ENCODE peak calls at places on chromosomes 7 and 10, in nine cellular contexts. P is fibroblast of lung; X is aorta; W is brain microvascular endothelial cell; A is Peyer's patch; G is breast epithelium; L is HCT116; Q is CD8-positive, alpha-beta memory T cell; C is kidney epithelial cell. Y is an unnamed sample. For H3K27me3, the result is how much of the 10 kb centered on the place peaks cover.

GRCh38 chr10:133127291-133128125 is 32.5 kb upstream of the KNDC1 start:
- DNase-seq in Q (peak), P (no peak), L (peak), G (peak), X (no peak), A (no peak), C (no peak), W (no peak), Y (peak)

GRCh38 chr10:97463363-97464132 is 17.6 kb downstream of the ZDHHC16 start:
- DNase-seq in Q (peak), P (peak), G (no peak), C (peak), W (peak), X (no peak), A (peak), L (peak), Y (no peak)

GRCh38 chr7:101728888-101729883 is 88.2 kb upstream of the CUX1 start:
- DNase-seq in C (peak), A (peak), W (peak), P (peak), Q (no peak), G (no peak), X (no peak), L (peak), Y (no peak)

GRCh38 chr7:135179321-135179925 is 8.9 kb upstream of the CYREN start:
- DNase-seq in Q (no peak), L (no peak), C (no peak), X (no peak), P (no peak), A (no peak), G (no peak), W (no peak), Y (no peak)

GRCh38 chr7:93147358-93147757 is 827 bp downstream of the SAMD9L start:
- DNase-seq in A (peak), X (no peak), L (no peak), Q (peak), P (peak), W (peak), C (no peak), G (no peak), Y (no peak)

GRCh38 chr10:22491480-22491879 is 146.2 kb downstream of the SPAG6 start:
- DNase-seq in Q (no peak), X (no peak), A (no peak), C (no peak), L (no peak), G (no peak), W (no peak), P (no peak), Y (no peak)

GRCh38 chr10:64334084-64334483 is 812.9 kb downstream of the REEP3 start:
- DNase-seq in Q (no peak), P (no peak), G (no peak), C (no peak), A (no peak), W (no peak), X (no peak), L (no peak), Y (no peak)

GRCh38 chr10:29784175-29784773 is 149.5 kb upstream of the SVIL start:
- DNase-seq in X (no peak), G (peak), L (peak), C (peak), A (peak), Q (no peak), W (peak), P (peak), Y (no peak)

GRCh38 chr7:94779070-94779469 is 123.1 kb upstream of the SGCE start:
- DNase-seq in P (no peak), W (no peak), Q (no peak), G (no peak), C (no peak), X (no peak), L (no peak), A (no peak), Y (no peak)

GRCh38 chr10:58237014-58237830 is 30.5 kb downstream of the IPMK start:
- DNase-seq in W (peak), X (no peak), L (peak), C (peak), A (no peak), P (peak), G (no peak), Q (no peak), Y (no peak)

GRCh38 chr7:35869810-35870209 is 69.0 kb downstream of the SEPTIN7 start:
- DNase-seq in X (no peak), Q (no peak), C (no peak), G (no peak), W (peak), L (no peak), P (peak), A (no peak), Y (no peak)

GRCh38 chr7:106840342-106840741 is 24.7 kb upstream of the PIK3CG start:
- DNase-seq in Q (no peak), P (peak), A (no peak), W (peak), X (no peak), G (no peak), L (no peak), C (no peak), Y (no peak)

GRCh38 chr7:158355456-158356065 is 232.1 kb downstream of the PTPRN2 start:
- DNase-seq in P (no peak), L (peak), A (no peak), Q (no peak), C (no peak), X (peak), W (peak), G (peak), Y (no peak)

GRCh38 chr7:101590663-101591435 is 38.2 kb downstream of the MYL10 start:
- DNase-seq in P (no peak), W (no peak), X (no peak), G (no peak), L (no peak), A (peak), Q (no peak), C (no peak), Y (no peak)

GRCh38 chr10:76082956-76083355 is 651.5 kb downstream of the LRMDA start:
- DNase-seq in G (no peak), A (peak), L (peak), P (peak), W (peak), X (no peak), Q (no peak), C (no peak), Y (no peak)

GRCh38 chr10:70742537-70743429 is 42.4 kb downstream of the TBATA start:
- DNase-seq in X (peak), W (peak), L (no peak), C (no peak), Q (no peak), G (no peak), P (peak), A (peak), Y (no peak)

GRCh38 chr10:125091891-125092290 is 68.5 kb downstream of the CTBP2 start:
- DNase-seq in C (no peak), L (no peak), G (no peak), A (no peak), P (peak), X (no peak), Q (no peak), W (no peak), Y (no peak)

GRCh38 chr7:157302314-157302711 is 34.5 kb upstream of the DNAJB6 start:
- DNase-seq in P (no peak), X (peak), W (no peak), L (no peak), G (no peak), C (peak), Q (peak), A (peak), Y (peak)

GRCh38 chr7:99679400-99680191 is at the start of gene CYP3A5:
- DNase-seq in P (peak), L (peak), Q (no peak), X (no peak), C (no peak), G (no peak), W (no peak), A (peak), Y (no peak)

GRCh38 chr10:35949820-35950219 is 307.7 kb upstream of the FZD8 start:
- DNase-seq in A (no peak), G (no peak), Q (no peak), L (no peak), W (no peak), C (no peak), P (no peak), X (no peak), Y (no peak)

GRCh38 chr10:102121739-102122372 is 1.7 kb upstream of the LDB1 start:
- DNase-seq in Q (no peak), C (no peak), W (no peak), A (no peak), L (no peak), P (peak), X (no peak), G (no peak), Y (no peak)

GRCh38 chr7:14673202-14673601 is 229.3 kb downstream of the DGKB start:
- DNase-seq in A (no peak), P (no peak), X (no peak), Q (no peak), G (no peak), C (no peak), W (no peak), L (no peak), Y (no peak)

GRCh38 chr7:156156734-156157408 is 344.6 kb upstream of the SHH start:
- DNase-seq in Q (no peak), X (peak), G (no peak), L (peak), W (peak), P (peak), C (no peak), A (no peak), Y (no peak)

GRCh38 chr7:17532861-17533404 is 234.5 kb downstream of the AHR start:
- DNase-seq in W (peak), P (peak), Q (no peak), C (peak), G (no peak), X (no peak), L (peak), A (no peak), Y (no peak)

GRCh38 chr7:123096434-123096833 is 100.9 kb upstream of the TAS2R16 start:
- DNase-seq in Q (no peak), L (no peak), W (no peak), G (no peak), P (no peak), X (no peak), C (no peak), A (no peak), Y (no peak)

DNA sequence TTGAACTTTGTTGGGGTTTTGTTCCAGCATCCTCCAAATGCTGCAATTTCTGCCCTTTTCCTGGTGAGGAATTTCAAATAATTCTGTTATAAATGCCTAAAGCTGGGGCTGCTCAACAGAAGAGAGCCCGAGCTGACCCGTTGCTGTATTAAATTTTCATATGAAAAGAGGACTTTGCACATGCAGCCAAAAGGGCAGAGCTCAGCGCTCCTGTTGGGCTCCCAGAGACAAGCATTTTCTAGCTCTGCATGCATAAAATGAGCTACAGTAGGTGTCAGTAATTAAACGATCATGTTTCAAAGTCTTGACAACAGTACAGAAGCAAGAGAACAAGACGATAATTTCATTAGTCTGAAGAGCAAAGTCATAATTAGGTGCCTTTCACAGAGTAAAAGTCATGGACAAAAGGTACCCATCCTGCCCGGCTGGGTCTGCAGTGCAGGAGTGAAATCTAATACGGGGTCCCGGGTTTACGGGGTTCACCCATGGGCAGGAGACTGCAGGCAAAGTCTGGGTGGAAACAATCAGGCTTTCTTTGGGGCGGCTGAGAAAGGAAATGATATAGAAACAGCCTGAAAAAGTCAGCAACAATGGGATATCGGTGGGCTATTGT is 66.1 kb downstream of the EBF3 start:
- DNase-seq in C (no peak), Q (no peak), P (no peak), W (no peak), L (no peak), A (no peak), X (no peak), G (no peak), Y (no peak)
- H3K4me3 ChIP-seq in C (no peak), Q (no peak), P (no peak), W (no peak), L (no peak), A (no peak), X (no peak), G (no peak), Y (no peak)

GRCh38 chr7:96998333-96998732 is 7.0 kb upstream of the DLX6 start:
- DNase-seq in L (no peak), Q (no peak), P (no peak), W (no peak), A (no peak), X (no peak), G (no peak), C (no peak), Y (no peak)
- H3K27me3 ChIP-seq in L (under half), Q (half or more), P (half or more), W (half or more), A (under half), X (under half), G (under half), C (half or more), Y (half or more)

GRCh38 chr10:88661018-88661417 is 3.2 kb upstream of the LIPF start:
- DNase-seq in X (no peak), L (no peak), C (no peak), G (no peak), P (no peak), W (no peak), Q (no peak), A (no peak), Y (no peak)
- H3K4me3 ChIP-seq in X (no peak), L (no peak), C (no peak), G (no peak), P (no peak), W (no peak), Q (no peak), A (no peak), Y (no peak)

GRCh38 chr10:62817763-62818425 is 1.7 kb upstream of the EGR2 start:
- DNase-seq in P (peak), A (peak), G (peak), Q (peak), X (peak), L (peak), W (peak), C (no peak), Y (peak)
- H3K27me3 ChIP-seq in P (under half), A (under half), G (under half), Q (under half), X (under half), L (under half), W (under half), C (under half), Y (under half)

DNA sequence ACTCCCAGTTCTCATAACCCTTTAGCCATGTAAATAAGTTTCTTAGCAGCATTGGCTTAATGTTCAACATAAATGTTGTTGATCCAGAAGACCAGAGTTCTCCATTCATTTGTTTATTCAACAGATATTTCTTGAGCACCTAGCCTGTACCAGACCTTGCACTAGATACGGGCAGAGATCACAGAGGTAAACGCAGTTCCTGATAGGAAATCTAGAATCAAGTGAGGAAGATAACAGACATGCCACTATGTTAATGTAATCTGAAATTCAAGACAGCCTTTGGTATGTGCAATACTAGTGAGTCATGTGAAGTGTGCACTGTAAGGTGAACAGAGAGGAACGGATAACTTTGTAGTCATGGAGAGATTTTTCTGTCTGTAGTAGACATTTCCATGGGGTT is 3.0 kb downstream of the BUB3 start:
- DNase-seq in A (no peak), L (no peak), X (no peak), Q (no peak), P (peak), G (no peak), C (no peak), W (peak), Y (no peak)
- H3K4me3 ChIP-seq in A (no peak), L (no peak), X (no peak), Q (no peak), P (no peak), G (no peak), C (no peak), W (no peak), Y (no peak)

DNA sequence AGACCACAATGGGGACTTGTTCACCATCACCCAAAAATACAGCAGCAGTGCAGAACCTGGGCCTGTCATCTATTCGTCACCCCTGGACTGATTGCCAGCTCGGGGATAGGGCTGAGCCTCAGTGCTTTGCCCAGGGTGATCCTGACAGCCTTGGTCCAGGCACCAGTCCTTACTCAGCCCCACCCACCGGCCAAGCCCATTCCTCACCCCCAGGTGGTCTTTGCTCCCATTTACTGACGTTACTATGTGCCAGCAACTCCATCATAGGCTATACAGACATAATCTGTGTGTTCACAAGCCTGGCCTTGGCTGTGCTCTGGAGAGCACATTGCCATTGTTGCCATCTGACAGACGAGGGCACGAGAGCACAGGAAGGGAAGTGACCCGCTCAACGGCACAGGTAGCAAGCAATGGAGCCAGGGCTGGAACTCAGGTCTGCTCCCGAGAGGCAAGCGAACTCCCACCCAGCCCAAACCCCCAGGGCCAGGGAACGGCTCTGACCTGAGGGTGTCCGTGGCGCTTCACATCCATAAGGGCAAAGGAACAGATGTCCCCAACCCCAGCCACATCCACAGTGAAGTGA is 6.8 kb downstream of the ATG9B start:
- DNase-seq in C (no peak), Q (no peak), L (no peak), W (no peak), A (no peak), G (no peak), X (no peak), P (no peak), Y (no peak)
- H3K27me3 ChIP-seq in C (half or more), Q (under half), L (under half), W (under half), A (under half), G (under half), X (under half), P (under half), Y (under half)

GRCh38 chr10:88386878-88387773 is 196.0 kb downstream of the RNLS start:
- DNase-seq in P (peak), Q (no peak), X (no peak), G (no peak), C (peak), A (no peak), W (peak), L (peak), Y (no peak)
- H3K4me3 ChIP-seq in P (peak), Q (peak), X (peak), G (peak), C (no peak), A (no peak), W (no peak), L (no peak), Y (no peak)

GRCh38 chr10:8039323-8039922 is 15.1 kb upstream of the GATA3 start:
- DNase-seq in Q (no peak), C (no peak), L (no peak), W (no peak), A (no peak), G (no peak), P (no peak), X (no peak), Y (no peak)

GRCh38 chr10:8042864-8043568 is 11.5 kb upstream of the GATA3 start:
- DNase-seq in G (no peak), Q (no peak), X (peak), P (no peak), A (no peak), W (no peak), L (no peak), C (no peak), Y (no peak)

GRCh38 chr10:8042032-8042863 is 12.2 kb upstream of the GATA3 start:
- DNase-seq in A (no peak), L (no peak), C (no peak), G (no peak), P (no peak), W (no peak), X (peak), Q (no peak), Y (no peak)

GRCh38 chr10:8041284-8042031 is 13.0 kb upstream of the GATA3 start:
- DNase-seq in Q (no peak), A (no peak), W (no peak), P (no peak), G (no peak), X (no peak), L (no peak), C (no peak), Y (no peak)

GRCh38 chr10:8040651-8041050 is 13.8 kb upstream of the GATA3 start:
- DNase-seq in X (no peak), W (no peak), L (no peak), A (no peak), P (no peak), Q (no peak), C (no peak), G (no peak), Y (no peak)
- H3K27me3 ChIP-seq in X (under half), W (half or more), L (half or more), A (under half), P (half or more), Q (half or more), C (half or more), G (under half), Y (half or more)

GRCh38 chr7:2224491-2224928 is 8.2 kb downstream of the MAD1L1 start:
- DNase-seq in W (no peak), L (no peak), Q (no peak), X (no peak), A (no peak), C (no peak), G (no peak), P (no peak), Y (no peak)
- H3K4me3 ChIP-seq in W (no peak), L (no peak), Q (no peak), X (no peak), A (no peak), C (no peak), G (no peak), P (no peak), Y (no peak)

Y was measured in effector memory CD4-positive, alpha-beta T cell.